ENCODE peak calls at places on chromosome 15, in six cellular contexts. Q, B, X, T, M and V are unnamed samples. For H3K4me1, the result is how much of the 10 kb centered on the place peaks cover.

GRCh38 chr15:88900982-88901418 is 5.7 kb upstream of the HAPLN3 start:
- DNase-seq in X (no peak), B (no peak), T (no peak), M (no peak), Q (no peak), V (no peak)

GRCh38 chr15:52438047-52438446 is 90.6 kb downstream of the MYO5A start:
- DNase-seq in X (no peak), T (no peak), B (no peak), Q (no peak), M (no peak), V (no peak)

GRCh38 chr15:40937762-40938529 is 8.8 kb downstream of the DLL4 start:
- DNase-seq in M (peak), Q (no peak), X (no peak), B (no peak), T (no peak), V (peak)

GRCh38 chr15:51160484-51160883 is 65.8 kb upstream of the TNFAIP8L3 start:
- DNase-seq in Q (no peak), B (no peak), M (no peak), X (no peak), T (no peak), V (peak)

GRCh38 chr15:74776851-74777768 is 4.8 kb upstream of the CSK start:
- DNase-seq in M (no peak), T (peak), X (no peak), B (peak), Q (no peak), V (no peak)

GRCh38 chr15:76553564-76553963 is 217.0 kb downstream of the ISL2 start:
- DNase-seq in M (no peak), Q (no peak), B (no peak), X (no peak), T (no peak), V (no peak)

GRCh38 chr15:58241872-58242271 is 103.7 kb downstream of the AQP9 start:
- DNase-seq in X (no peak), T (no peak), M (no peak), Q (no peak), B (no peak), V (no peak)

GRCh38 chr15:56492786-56493555 is 28.0 kb upstream of the MNS1 start:
- DNase-seq in B (no peak), T (no peak), X (no peak), Q (no peak), M (no peak), V (no peak)

GRCh38 chr15:56901931-56902330 is 16.5 kb upstream of the TCF12 start:
- DNase-seq in T (no peak), X (no peak), M (no peak), Q (no peak), B (no peak), V (no peak)

GRCh38 chr15:60583194-60583593 is 104.3 kb upstream of the ICE2 start:
- DNase-seq in M (no peak), X (peak), B (no peak), Q (no peak), T (no peak), V (peak)

GRCh38 chr15:76904461-76905012 is 603 bp downstream of the SCAPER start:
- DNase-seq in M (peak), Q (peak), B (peak), T (no peak), X (peak), V (peak)

GRCh38 chr15:41018534-41018933 is 65.3 kb downstream of the CHAC1 start:
- DNase-seq in M (no peak), B (peak), T (peak), Q (no peak), X (peak), V (peak)

GRCh38 chr15:91289324-91289723 is 189.3 kb downstream of the SV2B start:
- DNase-seq in X (no peak), T (no peak), B (no peak), M (no peak), Q (no peak), V (peak)

GRCh38 chr15:92843819-92844218 is 56.3 kb upstream of the CHD2 start:
- DNase-seq in T (no peak), M (no peak), B (no peak), Q (no peak), X (no peak), V (no peak)

GRCh38 chr15:99752556-99752955 is 19.3 kb upstream of the LYSMD4 start:
- DNase-seq in X (no peak), M (no peak), B (no peak), T (no peak), Q (no peak), V (no peak)

GRCh38 chr15:88674661-88675060 is 35.8 kb downstream of the ISG20 start:
- DNase-seq in X (no peak), M (no peak), T (no peak), B (no peak), Q (no peak), V (no peak)

GRCh38 chr15:36478561-36478960 is 100.9 kb upstream of the CDIN1 start:
- DNase-seq in M (no peak), B (no peak), X (no peak), T (no peak), Q (no peak), V (no peak)

GRCh38 chr15:98728811-98729160 is 80.4 kb downstream of the IGF1R start:
- DNase-seq in B (no peak), X (no peak), T (no peak), Q (no peak), M (no peak), V (no peak)

GRCh38 chr15:46280753-46281521 is 646.1 kb downstream of the SQOR start:
- DNase-seq in B (no peak), T (peak), X (no peak), M (no peak), Q (no peak), V (no peak)

GRCh38 chr15:35383511-35383910 is 162.5 kb downstream of the DPH6 start:
- DNase-seq in Q (no peak), T (no peak), B (no peak), X (no peak), M (no peak), V (no peak)

GRCh38 chr15:76576526-76577279 is 240.1 kb downstream of the ISL2 start:
- DNase-seq in M (no peak), X (peak), B (peak), Q (peak), T (no peak), V (peak)

GRCh38 chr15:33194704-33195261 is at the start of gene FMN1:
- DNase-seq in X (peak), M (peak), B (peak), Q (peak), T (peak), V (peak)

DNA sequence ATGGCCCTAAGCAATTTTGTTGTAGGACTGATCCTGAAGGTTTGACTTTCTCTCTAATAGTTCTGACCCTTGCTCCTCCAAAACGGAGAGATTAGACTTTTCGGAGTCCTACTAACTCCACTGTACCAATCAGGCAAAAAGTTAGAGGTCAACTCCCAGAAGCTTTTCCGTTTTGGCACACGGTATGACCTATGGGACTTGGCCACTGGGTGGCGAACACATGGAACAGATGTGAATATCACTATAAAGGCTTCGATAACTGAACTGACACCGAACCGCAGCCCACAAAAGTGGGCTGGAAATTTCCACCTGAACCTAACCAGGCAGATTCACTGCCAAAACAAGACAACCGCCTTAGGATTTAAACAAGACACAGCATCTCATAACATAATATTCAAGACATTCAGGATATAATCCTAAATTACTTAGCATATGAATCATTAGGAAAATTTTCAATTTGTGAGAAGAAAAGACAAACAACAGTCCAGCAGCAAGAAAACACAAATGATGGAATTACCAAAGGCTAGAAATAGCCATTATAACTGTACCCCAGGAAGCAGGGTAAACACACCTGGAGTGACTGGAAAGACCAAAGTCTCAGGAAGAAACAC is 12.2 kb upstream of the TM2D3 start:
- DNase-seq in T (no peak), X (no peak), Q (no peak), B (no peak), M (peak), V (no peak)
- TF ChIP-seq CTCF in T (peak), X (no peak), Q (no peak), B (no peak), M (peak), V (no peak)

DNA sequence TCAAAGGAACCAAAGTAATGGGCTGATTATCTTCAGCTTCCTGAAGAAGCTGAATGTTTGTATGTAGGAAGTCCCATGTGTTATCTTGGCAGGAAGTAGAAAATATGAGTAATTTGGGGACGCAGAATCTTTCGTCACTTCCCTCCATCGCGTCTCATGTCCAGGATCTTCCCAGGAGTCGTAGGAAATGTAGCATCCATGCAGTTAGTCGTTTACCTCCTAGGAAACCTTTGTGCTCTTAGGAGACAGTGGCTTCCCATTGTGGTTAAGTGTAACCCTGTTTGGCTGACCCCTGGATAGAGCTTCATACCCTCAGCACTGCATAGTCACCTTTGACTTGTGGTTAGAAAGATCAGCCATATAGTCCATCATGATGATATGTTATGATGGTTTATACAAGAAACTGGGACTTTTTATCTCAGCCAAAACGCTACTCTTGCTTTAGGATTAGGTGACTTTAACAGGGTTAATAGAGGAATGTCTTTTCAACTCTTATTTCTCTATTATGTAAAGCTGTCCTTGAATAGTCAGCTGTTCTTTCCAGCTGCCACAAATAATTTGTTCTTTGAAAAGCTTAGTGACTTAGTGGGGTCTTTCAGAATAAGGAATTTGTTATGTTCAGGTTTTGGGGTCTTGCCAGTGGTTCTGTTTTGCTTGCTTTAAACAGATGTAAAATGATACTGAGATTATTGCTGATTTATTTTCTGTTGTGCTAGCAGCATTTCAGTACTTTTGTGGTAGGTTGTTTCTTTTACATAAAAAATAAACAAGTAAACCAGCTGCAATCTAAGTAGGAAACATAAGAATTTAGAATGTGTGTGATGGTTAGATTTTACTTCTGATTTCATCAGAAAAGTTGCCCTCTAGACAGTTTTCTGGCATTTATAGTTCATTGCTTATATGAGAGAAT is 92.1 kb downstream of the KLHL25 start:
- DNase-seq in B (no peak), X (no peak), T (no peak), M (no peak), Q (no peak), V (no peak)
- H3K4me1 ChIP-seq in B (under half), X (half or more), T (under half), M (under half), Q (under half), V (under half)

DNA sequence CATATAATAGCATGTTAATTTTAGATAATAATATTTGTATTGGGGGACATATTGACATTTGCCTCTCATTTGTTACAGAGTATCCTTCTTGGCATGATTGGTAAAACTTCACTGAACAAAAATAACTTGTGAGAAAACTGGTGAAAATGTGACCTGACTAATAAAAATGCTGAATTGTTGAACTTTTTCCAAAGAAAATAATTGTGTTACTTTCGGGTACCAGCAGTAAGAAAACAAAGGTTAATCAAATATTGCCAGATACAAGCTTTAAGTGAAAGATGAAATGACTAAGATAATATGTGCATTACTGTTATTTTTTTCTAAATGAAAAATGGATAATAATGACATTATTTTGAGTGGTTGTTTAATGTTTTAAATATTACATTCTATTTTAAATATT is 15.2 kb downstream of the SLC12A1 start:
- DNase-seq in M (no peak), T (no peak), B (no peak), X (no peak), Q (no peak), V (no peak)
- TF ChIP-seq CTCF in M (no peak), T (no peak), B (no peak), X (no peak), Q (no peak), V (no peak)

GRCh38 chr15:79463043-79463780 is 31.1 kb downstream of the MINAR1 start:
- DNase-seq in X (no peak), Q (no peak), M (no peak), B (no peak), T (no peak), V (no peak)
- H3K4me1 ChIP-seq in X (under half), Q (under half), M (under half), B (under half), T (under half), V (under half)